ENCODE peak calls at places on chromosomes 4 and X, in six cellular contexts. O is stromal cell of bone marrow; H is GM12892; E is right cardiac atrium; G is stimulated activated CD4-positive, alpha-beta T cell treated with anti-CD3 and anti-CD28 coated beads, TNF-alpha, amount 100 ng/mL, for 4 hours; J is epithelial cell of esophagus. V is an unnamed sample.

GRCh38 chrX:19283597-19284339 is 60.0 kb upstream of the PDHA1 start:
- DNase-seq in O (no peak), H (no peak), E (no peak), G (no peak), J (no peak), V (no peak)

GRCh38 chrX:34875204-34875603 is 67.4 kb upstream of the FAM47B start:
- DNase-seq in O (peak), H (no peak), E (no peak), G (no peak), J (peak), V (no peak)

GRCh38 chrX:34578237-34578636 is 78.8 kb downstream of the TMEM47 start:
- DNase-seq in O (peak), H (no peak), E (no peak), G (no peak), J (peak), V (no peak)

GRCh38 chr4:985123-985830 is 1.6 kb upstream of the IDUA start:
- DNase-seq in O (no peak), H (no peak), E (peak), G (peak), J (peak), V (peak)

GRCh38 chr4:4990857-4991540 is 28.3 kb downstream of the CYTL1 start:
- DNase-seq in O (peak), H (no peak), E (peak), G (no peak), J (no peak), V (no peak)

GRCh38 chr4:137474711-137475301 is 57.5 kb downstream of the PCDH18 start:
- DNase-seq in O (peak), H (no peak), E (no peak), G (no peak), J (no peak), V (no peak)

GRCh38 chr4:109218288-109218687 is 84.2 kb downstream of the COL25A1 start:
- DNase-seq in O (no peak), H (no peak), E (no peak), G (no peak), J (no peak), V (no peak)

GRCh38 chr4:98932539-98932938 is 3.6 kb upstream of the EIF4E start:
- DNase-seq in O (peak), H (no peak), E (no peak), G (no peak), J (peak), V (no peak)

GRCh38 chrX:34918856-34919255 is 23.7 kb upstream of the FAM47B start:
- DNase-seq in O (peak), H (no peak), E (no peak), G (no peak), J (peak), V (no peak)

GRCh38 chr4:164731827-164732474 is 22.0 kb upstream of the SMIM31 start:
- DNase-seq in O (peak), H (peak), E (peak), G (no peak), J (peak), V (peak)

GRCh38 chr4:24394041-24394440 is 190.3 kb downstream of the DHX15 start:
- DNase-seq in O (peak), H (no peak), E (no peak), G (no peak), J (peak), V (no peak)

GRCh38 chr4:6401797-6402196 is 70.6 kb downstream of the PPP2R2C start:
- DNase-seq in O (no peak), H (no peak), E (no peak), G (no peak), J (no peak), V (no peak)

GRCh38 chr4:183855651-183856190 is 49.4 kb upstream of the STOX2 start:
- DNase-seq in O (no peak), H (no peak), E (no peak), G (no peak), J (no peak), V (no peak)

GRCh38 chr4:9979101-9979815 is 42.0 kb downstream of the SLC2A9 start:
- DNase-seq in O (no peak), H (no peak), E (no peak), G (no peak), J (no peak), V (no peak)

GRCh38 chr4:173434226-173434625 is 35.3 kb upstream of the SCRG1 start:
- DNase-seq in O (no peak), H (no peak), E (no peak), G (no peak), J (no peak), V (no peak)

GRCh38 chrX:40622741-40623536 is at the start of gene MPC1L:
- DNase-seq in O (no peak), H (no peak), E (no peak), G (no peak), J (no peak), V (no peak)

GRCh38 chr4:118969359-118969758 is 80.7 kb downstream of the SYNPO2 start:
- DNase-seq in O (peak), H (no peak), E (peak), G (no peak), J (peak), V (no peak)

GRCh38 chr4:87839309-87839946 is 6.7 kb downstream of the MEPE start:
- DNase-seq in O (no peak), H (no peak), E (peak), G (no peak), J (peak), V (no peak)

GRCh38 chr4:18593297-18594002 is 571.9 kb upstream of the LCORL start:
- DNase-seq in O (peak), H (peak), E (peak), G (peak), J (peak), V (peak)

GRCh38 chr4:147547314-147548056 is 66.6 kb downstream of the EDNRA start:
- DNase-seq in O (no peak), H (no peak), E (no peak), G (no peak), J (peak), V (no peak)

GRCh38 chr4:114400531-114400930 is 198.1 kb upstream of the UGT8 start:
- DNase-seq in O (no peak), H (no peak), E (no peak), G (no peak), J (peak), V (no peak)

GRCh38 chrX:149718757-149719156 is 6.9 kb downstream of the MAGEA11 start:
- DNase-seq in O (no peak), H (no peak), E (no peak), G (no peak), J (no peak), V (no peak)

GRCh38 chr4:6974138-6974848 is 64.7 kb downstream of the TBC1D14 start:
- DNase-seq in O (peak), H (peak), E (peak), G (peak), J (peak), V (peak)

GRCh38 chrX:47097018-47097417 is 18.8 kb downstream of the RGN start:
- DNase-seq in O (no peak), H (no peak), E (no peak), G (no peak), J (no peak), V (no peak)

GRCh38 chr4:156517546-156517945 is 454.1 kb downstream of the PDGFC start:
- DNase-seq in O (no peak), H (no peak), E (no peak), G (no peak), J (no peak), V (no peak)

GRCh38 chrX:39874202-39874816 is 223.4 kb downstream of the BCOR start:
- DNase-seq in O (no peak), H (peak), E (no peak), G (no peak), J (peak), V (no peak)

GRCh38 chrX:108070891-108071290 is 20.5 kb downstream of the PSMD10 start:
- DNase-seq in O (no peak), H (no peak), E (no peak), G (no peak), J (peak), V (no peak)

GRCh38 chrX:57595381-57595811 is 3.6 kb downstream of the ZXDB start:
- DNase-seq in O (no peak), H (no peak), E (no peak), G (no peak), J (peak), V (peak)

GRCh38 chr4:1992468-1993168 is 16.2 kb downstream of the NELFA start:
- DNase-seq in O (no peak), H (peak), E (no peak), G (no peak), J (no peak), V (no peak)

GRCh38 chr4:77950204-77950603 is 87.6 kb downstream of the MRPL1 start:
- DNase-seq in O (no peak), H (no peak), E (no peak), G (no peak), J (peak), V (no peak)

GRCh38 chrX:103554687-103555417 is 30.5 kb upstream of the TCEAL4 start:
- DNase-seq in O (no peak), H (peak), E (peak), G (peak), J (peak), V (peak)

GRCh38 chrX:140091276-140091886 is 126.1 kb upstream of the CXorf66 start:
- DNase-seq in O (no peak), H (peak), E (peak), G (no peak), J (peak), V (no peak)

GRCh38 chr4:87053064-87053693 is 118.4 kb downstream of the AFF1 start:
- DNase-seq in O (no peak), H (no peak), E (no peak), G (no peak), J (no peak), V (no peak)

GRCh38 chr4:78644744-78645330 is 93.3 kb downstream of the ANXA3 start:
- DNase-seq in O (peak), H (no peak), E (peak), G (no peak), J (peak), V (peak)

GRCh38 chr4:127000090-127000489 is 632.7 kb upstream of the INTU start:
- DNase-seq in O (no peak), H (no peak), E (no peak), G (no peak), J (no peak), V (no peak)

GRCh38 chr4:68129793-68130192 is at the start of gene TMPRSS11F:
- DNase-seq in O (no peak), H (no peak), E (no peak), G (no peak), J (peak), V (no peak)

GRCh38 chr4:36601864-36602263 is 320.4 kb downstream of the DTHD1 start:
- DNase-seq in O (no peak), H (no peak), E (no peak), G (no peak), J (no peak), V (no peak)

GRCh38 chrX:46642145-46642544 is 68.6 kb downstream of the CHST7 start:
- DNase-seq in O (no peak), H (no peak), E (no peak), G (no peak), J (peak), V (no peak)

V was measured in CD8-positive, alpha-beta memory T cell.